ENCODE peak calls at places on chromosomes 6 and 20, in five cellular contexts. Q, I, U, Y and V are unnamed samples.

GRCh38 chr6:130029163-130029562 is 10.8 kb downstream of the L3MBTL3 start:
- DNase-seq in Q (no peak), I (no peak), U (no peak), Y (no peak), V (no peak)

GRCh38 chr6:38722037-38722436 is 6.9 kb downstream of the DNAH8 start:
- DNase-seq in Q (no peak), I (no peak), U (no peak), Y (no peak), V (no peak)

GRCh38 chr6:11920566-11920965 is 91.5 kb upstream of the HIVEP1 start:
- DNase-seq in Q (no peak), I (no peak), U (no peak), Y (no peak), V (no peak)

GRCh38 chr6:168035098-168035660 is 37.7 kb downstream of the KIF25 start:
- DNase-seq in Q (no peak), I (no peak), U (no peak), Y (no peak), V (peak)

GRCh38 chr6:144053601-144054000 is 41.8 kb downstream of the SF3B5 start:
- DNase-seq in Q (no peak), I (no peak), U (no peak), Y (no peak), V (no peak)

GRCh38 chr6:137197684-137198645 is 21.2 kb downstream of the IFNGR1 start:
- DNase-seq in Q (no peak), I (no peak), U (no peak), Y (no peak), V (no peak)

GRCh38 chr20:63968928-63969760 is 586 bp downstream of the ZNF512B start:
- DNase-seq in Q (peak), I (no peak), U (peak), Y (no peak), V (peak)

GRCh38 chr20:13638162-13638495 is 603 bp downstream of the TASP1 start:
- DNase-seq in Q (peak), I (no peak), U (no peak), Y (no peak), V (peak)

GRCh38 chr20:37506166-37506725 is 14.8 kb upstream of the NNAT start:
- DNase-seq in Q (no peak), I (no peak), U (no peak), Y (no peak), V (no peak)

GRCh38 chr6:163872335-163872734 is 457.8 kb downstream of the QKI start:
- DNase-seq in Q (no peak), I (no peak), U (no peak), Y (no peak), V (no peak)

GRCh38 chr6:152552616-152553209 is 84.4 kb downstream of the SYNE1 start:
- DNase-seq in Q (peak), I (peak), U (peak), Y (peak), V (peak)

GRCh38 chr6:219641-220198 is 72.6 kb upstream of the DUSP22 start:
- DNase-seq in Q (peak), I (no peak), U (no peak), Y (no peak), V (no peak)

GRCh38 chr6:29964904-29965872 is 22.9 kb downstream of the HLA-A start:
- DNase-seq in Q (peak), I (peak), U (no peak), Y (peak), V (no peak)

GRCh38 chr20:54566224-54566750 is 90.9 kb downstream of the DOK5 start:
- DNase-seq in Q (no peak), I (no peak), U (no peak), Y (no peak), V (no peak)

GRCh38 chr6:95545226-95545625 is 32.1 kb upstream of the MANEA start:
- DNase-seq in Q (no peak), I (no peak), U (no peak), Y (no peak), V (no peak)

GRCh38 chr20:17916365-17916996 is 52.1 kb downstream of the SNX5 start:
- DNase-seq in Q (no peak), I (no peak), U (no peak), Y (no peak), V (no peak)

GRCh38 chr6:15370730-15371129 is 124.9 kb downstream of the JARID2 start:
- DNase-seq in Q (no peak), I (no peak), U (no peak), Y (no peak), V (no peak)

GRCh38 chr6:124669713-124670480 is 292.3 kb upstream of the RNF217 start:
- DNase-seq in Q (no peak), I (no peak), U (no peak), Y (no peak), V (no peak)

GRCh38 chr6:110589865-110590513 is 113.6 kb upstream of the SLC22A16 start:
- DNase-seq in Q (no peak), I (no peak), U (no peak), Y (peak), V (no peak)

GRCh38 chr20:36101201-36101600 is 53.3 kb upstream of the EPB41L1 start:
- DNase-seq in Q (no peak), I (no peak), U (no peak), Y (no peak), V (no peak)

GRCh38 chr6:168188974-168189678 is 110.1 kb upstream of the FRMD1 start:
- DNase-seq in Q (no peak), I (no peak), U (peak), Y (no peak), V (no peak)

GRCh38 chr6:56637640-56638039 is 5.0 kb downstream of the DST start:
- DNase-seq in Q (peak), I (peak), U (no peak), Y (peak), V (peak)

GRCh38 chr6:116290799-116291198 is 11.1 kb upstream of the TSPYL1 start:
- DNase-seq in Q (no peak), I (no peak), U (no peak), Y (no peak), V (no peak)

GRCh38 chr20:38453941-38454340 is 18.7 kb upstream of the RALGAPB start:
- DNase-seq in Q (no peak), I (no peak), U (no peak), Y (peak), V (no peak)

GRCh38 chr20:63896136-63896890 is 1.4 kb downstream of the DNAJC5 start:
- DNase-seq in Q (peak), I (no peak), U (no peak), Y (no peak), V (no peak)

GRCh38 chr6:121305957-121306607 is 28.2 kb downstream of the TBC1D32 start:
- DNase-seq in Q (peak), I (peak), U (no peak), Y (no peak), V (peak)

GRCh38 chr6:165245287-165245686 is 64.1 kb downstream of the C6orf118 start:
- DNase-seq in Q (no peak), I (no peak), U (no peak), Y (no peak), V (no peak)

GRCh38 chr6:78810146-78810545 is 57.2 kb upstream of the IRAK1BP1 start:
- DNase-seq in Q (peak), I (peak), U (no peak), Y (no peak), V (peak)

GRCh38 chr6:6820688-6821238 is 232.2 kb downstream of the LY86 start:
- DNase-seq in Q (no peak), I (peak), U (no peak), Y (no peak), V (no peak)

GRCh38 chr20:33278700-33279099 is 4.3 kb upstream of the BPIFB1 start:
- DNase-seq in Q (no peak), I (no peak), U (no peak), Y (no peak), V (no peak)

GRCh38 chr6:37547564-37548061 is 47.9 kb upstream of the CCDC167 start:
- DNase-seq in Q (no peak), I (no peak), U (no peak), Y (no peak), V (no peak)

GRCh38 chr6:67629268-67629667 is 1005.8 kb upstream of the ADGRB3 start:
- DNase-seq in Q (no peak), I (no peak), U (no peak), Y (no peak), V (no peak)

GRCh38 chr6:112429226-112429625 is 82.1 kb downstream of the RFPL4B start:
- DNase-seq in Q (no peak), I (peak), U (no peak), Y (no peak), V (no peak)
- TF ChIP-seq SUZ12 in Q (no peak), I (no peak), U (no peak), Y (no peak), V (no peak)

GRCh38 chr6:140441256-140441655 is 1066.8 kb upstream of the CITED2 start:
- DNase-seq in Q (peak), I (peak), U (peak), Y (no peak), V (peak)
- TF ChIP-seq SUZ12 in Q (no peak), I (no peak), U (no peak), Y (no peak), V (no peak)

GRCh38 chr20:61299613-61300012 is 47.6 kb downstream of the CDH4 start:
- DNase-seq in Q (no peak), I (no peak), U (no peak), Y (no peak), V (no peak)

GRCh38 chr20:61301995-61302525 is 50.0 kb downstream of the CDH4 start:
- DNase-seq in Q (no peak), I (no peak), U (no peak), Y (no peak), V (no peak)

GRCh38 chr20:61299088-61299487 is 47.0 kb downstream of the CDH4 start:
- DNase-seq in Q (no peak), I (no peak), U (no peak), Y (no peak), V (no peak)

GRCh38 chr20:61300293-61300692 is 48.2 kb downstream of the CDH4 start:
- DNase-seq in Q (no peak), I (no peak), U (no peak), Y (no peak), V (no peak)

GRCh38 chr20:61300741-61301140 is 48.7 kb downstream of the CDH4 start:
- DNase-seq in Q (no peak), I (no peak), U (no peak), Y (no peak), V (no peak)
- TF ChIP-seq SUZ12 in Q (no peak), I (no peak), U (no peak), Y (no peak), V (no peak)

GRCh38 chr20:45550765-45551164 is 3.6 kb upstream of the EPPIN start:
- DNase-seq in Q (no peak), I (no peak), U (no peak), Y (no peak), V (no peak)

GRCh38 chr20:45547206-45547770 is at the start of gene EPPIN:
- DNase-seq in Q (no peak), I (no peak), U (no peak), Y (no peak), V (no peak)

GRCh38 chr20:45545351-45545750 is 1.9 kb downstream of the EPPIN start:
- DNase-seq in Q (no peak), I (no peak), U (no peak), Y (no peak), V (no peak)

GRCh38 chr20:45548410-45548809 is 1.2 kb upstream of the EPPIN start:
- DNase-seq in Q (no peak), I (no peak), U (no peak), Y (no peak), V (no peak)

GRCh38 chr20:45545754-45546453 is 1.3 kb downstream of the EPPIN start:
- DNase-seq in Q (peak), I (peak), U (peak), Y (no peak), V (peak)
- TF ChIP-seq SUZ12 in Q (no peak), I (no peak), U (no peak), Y (no peak), V (no peak)

GRCh38 chr6:166589786-166590574 is 3.5 kb upstream of the RAMACL start:
- DNase-seq in Q (no peak), I (no peak), U (no peak), Y (no peak), V (no peak)

GRCh38 chr6:166588691-166589333 is 2.3 kb upstream of the RAMACL start:
- DNase-seq in Q (no peak), I (no peak), U (no peak), Y (peak), V (no peak)

GRCh38 chr6:166589334-166589731 is 2.9 kb upstream of the RAMACL start:
- DNase-seq in Q (no peak), I (no peak), U (no peak), Y (peak), V (no peak)

GRCh38 chr6:166586424-166587156 is at the start of gene RAMACL:
- DNase-seq in Q (no peak), I (no peak), U (peak), Y (peak), V (peak)

DNA sequence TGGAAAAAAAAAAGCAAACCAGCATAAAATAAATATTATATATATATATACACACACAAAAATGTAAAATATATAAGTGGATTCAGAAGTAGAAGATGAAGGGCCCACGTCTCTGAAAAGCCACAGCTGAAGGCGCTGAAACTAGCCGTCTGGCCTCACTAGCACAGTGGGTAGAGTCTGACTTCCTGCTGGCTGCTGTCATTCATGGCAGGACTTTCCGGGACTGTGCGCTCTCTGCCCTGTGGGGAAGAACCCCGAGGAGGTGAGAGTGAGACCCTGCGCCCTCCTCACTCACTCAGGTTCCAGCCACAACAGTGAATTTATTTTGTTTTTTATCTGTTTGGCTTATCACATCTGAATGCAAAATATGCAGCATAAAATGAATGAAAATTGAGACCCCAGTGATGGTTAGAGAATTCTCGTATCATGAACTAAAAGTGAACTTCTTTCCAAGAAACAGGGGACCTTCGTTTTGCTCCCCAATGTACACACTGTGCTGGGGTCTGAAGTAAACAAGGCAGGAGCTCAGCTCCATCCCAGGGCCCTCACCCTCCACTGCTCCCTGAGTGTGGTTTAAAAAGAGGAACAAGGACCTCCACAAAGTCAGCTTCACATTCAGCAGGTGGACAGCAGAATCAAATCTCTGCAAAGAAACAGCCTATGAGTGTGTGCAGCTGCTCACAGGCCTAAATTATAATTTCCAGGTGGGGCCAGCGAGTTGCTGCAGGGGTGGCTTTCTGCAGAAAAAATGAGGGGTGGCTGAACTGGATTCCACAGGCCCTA is 1.3 kb upstream of the RAMACL start:
- DNase-seq in Q (no peak), I (no peak), U (no peak), Y (peak), V (no peak)
- TF ChIP-seq SUZ12 in Q (no peak), I (no peak), U (no peak), Y (no peak), V (no peak)

DNA sequence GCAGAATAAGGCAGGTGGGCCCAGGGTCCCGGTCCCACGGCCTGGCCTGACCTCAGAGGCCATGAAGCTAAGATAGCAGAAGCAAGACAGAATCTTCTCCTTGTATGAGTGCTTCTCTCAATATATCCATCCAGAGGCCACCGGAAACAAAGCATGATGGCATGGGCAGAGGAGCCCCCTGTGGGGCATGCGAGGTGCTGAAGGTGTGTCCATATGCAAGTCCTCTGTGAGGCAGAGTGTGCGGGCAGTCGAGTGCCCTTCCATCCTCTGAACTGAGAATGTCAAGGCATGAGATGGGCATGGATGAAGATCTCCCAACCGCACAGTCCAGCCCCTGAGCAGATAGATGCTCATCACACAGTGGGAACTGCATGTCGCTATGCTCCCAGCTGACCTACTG is 9.8 kb upstream of the GGTLC1 start:
- DNase-seq in Q (no peak), I (no peak), U (no peak), Y (no peak), V (no peak)
- TF ChIP-seq SUZ12 in Q (no peak), I (no peak), U (no peak), Y (no peak), V (no peak)

GRCh38 chr6:22447862-22448261 is 121.5 kb upstream of the HDGFL1 start:
- DNase-seq in Q (no peak), I (no peak), U (no peak), Y (no peak), V (no peak)
- TF ChIP-seq SUZ12 in Q (no peak), I (no peak), U (no peak), Y (no peak), V (no peak)

GRCh38 chr6:109306733-109307132 is 75.5 kb downstream of the CD164 start:
- DNase-seq in Q (no peak), I (no peak), U (no peak), Y (no peak), V (no peak)
- TF ChIP-seq SUZ12 in Q (no peak), I (no peak), U (no peak), Y (no peak), V (no peak)